ENCODE peak calls at places on chromosomes 13 and 19, in five cellular contexts. One of them, this sample, is unnamed.

GRCh38 chr19:55635856-55636440 is 4.9 kb upstream of the ZNF580 start:
- DNase-seq in fibroblast of the aortic adventitia: no peak
- DNase-seq in cardiac muscle cell: no peak
- DNase-seq in CD8-positive, alpha-beta T cell: peak; percentile 4
- DNase-seq in fibroblast of pulmonary artery: no peak
- DNase-seq in this sample: no peak

GRCh38 chr19:33251526-33252090 is 26.0 kb upstream of the SLC7A10 start:
- DNase-seq in fibroblast of the aortic adventitia: no peak
- DNase-seq in CD8-positive, alpha-beta T cell: no peak
- DNase-seq in fibroblast of pulmonary artery: no peak
- DNase-seq in cardiac muscle cell: no peak
- DNase-seq in this sample: no peak

GRCh38 chr13:31824705-31825512 is 85.6 kb downstream of the RXFP2 start:
- DNase-seq in cardiac muscle cell: no peak
- DNase-seq in fibroblast of the aortic adventitia: peak; percentile 41
- DNase-seq in CD8-positive, alpha-beta T cell: no peak
- DNase-seq in fibroblast of pulmonary artery: peak; percentile 43
- DNase-seq in this sample: peak; percentile 71

GRCh38 chr19:29694669-29695627 is 20.1 kb downstream of the C19orf12 start:
- DNase-seq in fibroblast of pulmonary artery: peak; percentile 77
- DNase-seq in cardiac muscle cell: peak; percentile 83
- DNase-seq in CD8-positive, alpha-beta T cell: peak; percentile 79
- DNase-seq in fibroblast of the aortic adventitia: peak; percentile 75
- DNase-seq in this sample: peak; percentile 75

GRCh38 chr19:34282611-34283519 is 28.5 kb downstream of the GARRE1 start:
- DNase-seq in fibroblast of pulmonary artery: no peak
- DNase-seq in fibroblast of the aortic adventitia: no peak
- DNase-seq in CD8-positive, alpha-beta T cell: no peak
- DNase-seq in cardiac muscle cell: no peak
- DNase-seq in this sample: no peak

GRCh38 chr19:18157465-18158063 is 4.6 kb downstream of the PIK3R2 start:
- DNase-seq in cardiac muscle cell: no peak
- DNase-seq in fibroblast of pulmonary artery: no peak
- DNase-seq in fibroblast of the aortic adventitia: no peak
- DNase-seq in CD8-positive, alpha-beta T cell: no peak
- DNase-seq in this sample: no peak

GRCh38 chr19:57747472-57747807 is 825 bp downstream of the ZNF776 start:
- DNase-seq in CD8-positive, alpha-beta T cell: no peak
- DNase-seq in cardiac muscle cell: no peak
- DNase-seq in fibroblast of pulmonary artery: no peak
- DNase-seq in fibroblast of the aortic adventitia: no peak
- DNase-seq in this sample: no peak

GRCh38 chr19:19133985-19134384 is 4.3 kb downstream of the TMEM161A start:
- DNase-seq in CD8-positive, alpha-beta T cell: no peak
- DNase-seq in fibroblast of pulmonary artery: no peak
- DNase-seq in fibroblast of the aortic adventitia: no peak
- DNase-seq in cardiac muscle cell: no peak
- DNase-seq in this sample: no peak

GRCh38 chr13:100361504-100361903 is 227.1 kb downstream of the GGACT start:
- DNase-seq in fibroblast of the aortic adventitia: peak; percentile 72
- DNase-seq in fibroblast of pulmonary artery: no peak
- DNase-seq in cardiac muscle cell: no peak
- DNase-seq in CD8-positive, alpha-beta T cell: no peak
- DNase-seq in this sample: peak; percentile 46

GRCh38 chr13:21849323-21849722 is 178.4 kb downstream of the FGF9 start:
- DNase-seq in fibroblast of the aortic adventitia: peak; percentile 3
- DNase-seq in fibroblast of pulmonary artery: peak; percentile 1
- DNase-seq in CD8-positive, alpha-beta T cell: no peak
- DNase-seq in cardiac muscle cell: peak; percentile 55
- DNase-seq in this sample: peak; percentile 24

GRCh38 chr13:49220856-49221614 is 897 bp downstream of the MLNR start:
- DNase-seq in fibroblast of the aortic adventitia: no peak
- DNase-seq in cardiac muscle cell: no peak
- DNase-seq in CD8-positive, alpha-beta T cell: no peak
- DNase-seq in fibroblast of pulmonary artery: no peak
- DNase-seq in this sample: no peak

GRCh38 chr19:13029893-13030292 is 34.6 kb downstream of the NFIX start:
- DNase-seq in fibroblast of pulmonary artery: no peak
- DNase-seq in fibroblast of the aortic adventitia: peak; percentile 50
- DNase-seq in cardiac muscle cell: no peak
- DNase-seq in CD8-positive, alpha-beta T cell: no peak
- DNase-seq in this sample: no peak

GRCh38 chr19:34363094-34363493 is 1.9 kb upstream of the GPI start:
- DNase-seq in CD8-positive, alpha-beta T cell: no peak
- DNase-seq in fibroblast of pulmonary artery: no peak
- DNase-seq in fibroblast of the aortic adventitia: no peak
- DNase-seq in cardiac muscle cell: peak; percentile 18
- DNase-seq in this sample: no peak

GRCh38 chr13:52955505-52955904 is 73.1 kb upstream of the OLFM4 start:
- DNase-seq in cardiac muscle cell: no peak
- DNase-seq in fibroblast of the aortic adventitia: no peak
- DNase-seq in CD8-positive, alpha-beta T cell: no peak
- DNase-seq in fibroblast of pulmonary artery: no peak
- DNase-seq in this sample: no peak

GRCh38 chr19:4861147-4861546 is 6.3 kb downstream of the PLIN3 start:
- DNase-seq in fibroblast of pulmonary artery: no peak
- DNase-seq in cardiac muscle cell: no peak
- DNase-seq in CD8-positive, alpha-beta T cell: no peak
- DNase-seq in fibroblast of the aortic adventitia: no peak
- DNase-seq in this sample: no peak

GRCh38 chr19:48635966-48636858 is 967 bp downstream of the DBP start:
- DNase-seq in fibroblast of pulmonary artery: no peak
- DNase-seq in fibroblast of the aortic adventitia: no peak
- DNase-seq in CD8-positive, alpha-beta T cell: peak; percentile 53
- DNase-seq in cardiac muscle cell: peak; percentile 36
- DNase-seq in this sample: no peak

GRCh38 chr19:5113633-5114586 is 145.0 kb downstream of the KDM4B start:
- DNase-seq in fibroblast of pulmonary artery: no peak
- DNase-seq in fibroblast of the aortic adventitia: no peak
- DNase-seq in CD8-positive, alpha-beta T cell: no peak
- DNase-seq in cardiac muscle cell: no peak
- DNase-seq in this sample: no peak

GRCh38 chr19:13428352-13428751 is 77.9 kb downstream of the CACNA1A start:
- DNase-seq in fibroblast of the aortic adventitia: peak; percentile 25
- DNase-seq in cardiac muscle cell: peak; percentile 17
- DNase-seq in CD8-positive, alpha-beta T cell: no peak
- DNase-seq in fibroblast of pulmonary artery: peak; percentile 38
- DNase-seq in this sample: peak; percentile 14

GRCh38 chr13:75481176-75482069 is 546 bp downstream of the TBC1D4 start:
- DNase-seq in CD8-positive, alpha-beta T cell: peak; percentile 23
- DNase-seq in cardiac muscle cell: peak; percentile 61
- DNase-seq in fibroblast of pulmonary artery: no peak
- DNase-seq in fibroblast of the aortic adventitia: peak; percentile 17
- DNase-seq in this sample: no peak

DNA sequence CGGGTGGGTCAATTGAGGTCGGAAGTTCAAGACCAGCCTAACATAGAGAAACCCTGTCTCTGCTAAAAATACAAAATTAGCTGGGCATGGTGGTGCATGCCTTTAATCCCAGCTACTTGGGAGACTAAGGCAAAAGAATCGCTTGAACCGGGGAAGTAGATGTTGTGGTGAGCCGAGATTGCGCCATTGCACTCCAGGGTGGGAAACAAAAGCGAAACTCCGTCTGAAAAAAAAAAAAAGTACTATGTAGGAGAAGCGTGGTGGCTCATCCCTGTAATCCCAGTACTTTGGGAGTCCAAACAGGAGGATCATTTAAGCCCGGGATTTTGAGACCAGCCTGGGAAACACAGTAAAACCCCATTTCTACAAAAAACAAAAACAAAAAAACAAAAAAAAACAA is 22.7 kb upstream of the ERVV-1 start:
- DNase-seq in fibroblast of pulmonary artery: no peak
- DNase-seq in cardiac muscle cell: no peak
- DNase-seq in fibroblast of the aortic adventitia: no peak
- DNase-seq in CD8-positive, alpha-beta T cell: no peak
- DNase-seq in this sample: no peak
- H3K4me3 ChIP-seq in fibroblast of pulmonary artery: no peak overlapping the region
- H3K4me3 ChIP-seq in cardiac muscle cell: no peak overlapping the region
- H3K4me3 ChIP-seq in fibroblast of the aortic adventitia: no peak overlapping the region
- H3K4me3 ChIP-seq in CD8-positive, alpha-beta T cell: no peak overlapping the region
- H3K4me3 ChIP-seq in this sample: no peak overlapping the region

GRCh38 chr19:16338470-16339360 is 14.1 kb downstream of the KLF2 start:
- DNase-seq in fibroblast of the aortic adventitia: peak; percentile 94
- DNase-seq in CD8-positive, alpha-beta T cell: peak; percentile 59
- DNase-seq in cardiac muscle cell: no peak
- DNase-seq in fibroblast of pulmonary artery: peak; percentile 88
- DNase-seq in this sample: peak; percentile 95
- TF ChIP-seq CTCF in fibroblast of the aortic adventitia: peak; percentile 30
- TF ChIP-seq CTCF in CD8-positive, alpha-beta T cell: no peak
- TF ChIP-seq CTCF in cardiac muscle cell: no peak
- TF ChIP-seq CTCF in fibroblast of pulmonary artery: no peak
- TF ChIP-seq CTCF in this sample: peak; percentile 35

GRCh38 chr19:10694706-10695105 is 6.5 kb upstream of the QTRT1 start:
- DNase-seq in cardiac muscle cell: no peak
- DNase-seq in fibroblast of pulmonary artery: no peak
- DNase-seq in fibroblast of the aortic adventitia: no peak
- DNase-seq in CD8-positive, alpha-beta T cell: no peak
- DNase-seq in this sample: no peak

GRCh38 chr19:10691883-10692282 is 9.4 kb upstream of the QTRT1 start:
- DNase-seq in CD8-positive, alpha-beta T cell: no peak
- DNase-seq in fibroblast of pulmonary artery: no peak
- DNase-seq in cardiac muscle cell: no peak
- DNase-seq in fibroblast of the aortic adventitia: no peak
- DNase-seq in this sample: no peak

GRCh38 chr19:10692673-10693264 is 8.5 kb upstream of the QTRT1 start:
- DNase-seq in cardiac muscle cell: no peak
- DNase-seq in CD8-positive, alpha-beta T cell: no peak
- DNase-seq in fibroblast of pulmonary artery: no peak
- DNase-seq in fibroblast of the aortic adventitia: no peak
- DNase-seq in this sample: no peak

GRCh38 chr19:10699650-10700335 is 1.4 kb upstream of the QTRT1 start:
- DNase-seq in CD8-positive, alpha-beta T cell: peak; percentile 69
- DNase-seq in fibroblast of pulmonary artery: peak; percentile 76
- DNase-seq in fibroblast of the aortic adventitia: peak; percentile 74
- DNase-seq in cardiac muscle cell: peak; percentile 58
- DNase-seq in this sample: peak; percentile 50

GRCh38 chr19:10695401-10696398 is 5.5 kb upstream of the QTRT1 start:
- DNase-seq in fibroblast of pulmonary artery: peak; percentile 96
- DNase-seq in cardiac muscle cell: peak; percentile 99
- DNase-seq in fibroblast of the aortic adventitia: peak; percentile 90
- DNase-seq in CD8-positive, alpha-beta T cell: peak; percentile 89
- DNase-seq in this sample: peak; percentile 91
- H3K4me3 ChIP-seq in fibroblast of pulmonary artery: peak overlapping the region; percentile 45
- H3K4me3 ChIP-seq in cardiac muscle cell: peak overlapping the region; percentile 19
- H3K4me3 ChIP-seq in fibroblast of the aortic adventitia: peak overlapping the region; percentile 25
- H3K4me3 ChIP-seq in CD8-positive, alpha-beta T cell: peak overlapping the region; percentile 58
- H3K4me3 ChIP-seq in this sample: peak overlapping the region; percentile 37

GRCh38 chr13:33017410-33017929 is 1.2 kb downstream of the KL start:
- DNase-seq in fibroblast of the aortic adventitia: peak; percentile 47
- DNase-seq in fibroblast of pulmonary artery: peak; percentile 71
- DNase-seq in cardiac muscle cell: peak; percentile 39
- DNase-seq in CD8-positive, alpha-beta T cell: peak; percentile 41
- DNase-seq in this sample: peak; percentile 29
- TF ChIP-seq CTCF in fibroblast of the aortic adventitia: peak; percentile 46
- TF ChIP-seq CTCF in fibroblast of pulmonary artery: peak; percentile 62
- TF ChIP-seq CTCF in cardiac muscle cell: peak; percentile 61
- TF ChIP-seq CTCF in CD8-positive, alpha-beta T cell: peak; percentile 35
- TF ChIP-seq CTCF in this sample: peak; percentile 35

GRCh38 chr19:44757057-44757734 is 8.7 kb downstream of the BCL3 start:
- DNase-seq in CD8-positive, alpha-beta T cell: no peak
- DNase-seq in cardiac muscle cell: peak; percentile 55
- DNase-seq in fibroblast of the aortic adventitia: peak; percentile 88
- DNase-seq in fibroblast of pulmonary artery: peak; percentile 77
- DNase-seq in this sample: peak; percentile 65

GRCh38 chr19:44757735-44758505 is 9.4 kb downstream of the BCL3 start:
- DNase-seq in cardiac muscle cell: peak; percentile 90
- DNase-seq in fibroblast of the aortic adventitia: peak; percentile 58
- DNase-seq in CD8-positive, alpha-beta T cell: no peak
- DNase-seq in fibroblast of pulmonary artery: peak; percentile 56
- DNase-seq in this sample: peak; percentile 53

GRCh38 chr19:44758596-44758995 is 10.1 kb downstream of the BCL3 start:
- DNase-seq in fibroblast of pulmonary artery: no peak
- DNase-seq in CD8-positive, alpha-beta T cell: no peak
- DNase-seq in cardiac muscle cell: peak; percentile 19
- DNase-seq in fibroblast of the aortic adventitia: no peak
- DNase-seq in this sample: no peak

GRCh38 chr19:44762033-44762432 is 13.5 kb downstream of the BCL3 start:
- DNase-seq in CD8-positive, alpha-beta T cell: no peak
- DNase-seq in fibroblast of pulmonary artery: no peak
- DNase-seq in fibroblast of the aortic adventitia: no peak
- DNase-seq in cardiac muscle cell: no peak
- DNase-seq in this sample: no peak

DNA sequence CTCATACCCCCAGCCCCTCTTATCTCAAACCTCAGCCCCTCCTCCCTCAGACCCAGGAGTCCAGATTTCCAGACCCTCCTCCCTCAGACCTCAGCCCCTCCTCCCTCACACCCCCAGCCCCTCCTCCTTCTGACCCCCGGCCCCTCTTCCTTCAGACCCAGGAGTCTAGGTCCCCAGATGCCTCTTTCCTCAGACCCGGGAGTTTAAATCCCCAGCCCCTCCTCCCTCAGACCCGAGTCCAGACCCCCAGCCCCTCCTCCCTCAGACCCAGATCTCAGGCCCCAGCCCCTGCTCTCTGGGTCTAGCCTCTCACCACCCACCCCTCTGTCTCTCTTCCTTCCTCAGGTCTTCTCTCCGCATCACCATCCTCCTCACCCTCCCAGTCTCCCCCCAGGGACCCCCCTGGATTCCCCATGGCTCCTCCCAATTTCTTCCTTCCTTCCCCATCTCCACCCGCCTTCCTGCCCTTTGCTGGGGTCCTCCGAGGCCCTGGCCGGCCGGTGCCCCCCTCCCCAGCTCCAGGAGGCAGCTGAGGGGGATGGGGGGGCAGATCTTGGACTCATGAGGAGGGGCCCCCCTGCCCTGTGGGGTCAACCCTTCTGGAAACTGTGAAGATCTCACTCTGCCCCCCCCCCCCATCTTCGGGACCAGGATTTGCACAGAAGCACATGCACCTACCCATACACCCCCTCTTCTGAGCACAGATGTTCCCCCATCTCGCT is 10.7 kb downstream of the BCL3 start:
- DNase-seq in cardiac muscle cell: no peak
- DNase-seq in fibroblast of pulmonary artery: no peak
- DNase-seq in CD8-positive, alpha-beta T cell: no peak
- DNase-seq in fibroblast of the aortic adventitia: no peak
- DNase-seq in this sample: no peak
- H3K4me3 ChIP-seq in cardiac muscle cell: no peak overlapping the region
- H3K4me3 ChIP-seq in fibroblast of pulmonary artery: no peak overlapping the region
- H3K4me3 ChIP-seq in CD8-positive, alpha-beta T cell: no peak overlapping the region
- H3K4me3 ChIP-seq in fibroblast of the aortic adventitia: no peak overlapping the region
- H3K4me3 ChIP-seq in this sample: no peak overlapping the region

DNA sequence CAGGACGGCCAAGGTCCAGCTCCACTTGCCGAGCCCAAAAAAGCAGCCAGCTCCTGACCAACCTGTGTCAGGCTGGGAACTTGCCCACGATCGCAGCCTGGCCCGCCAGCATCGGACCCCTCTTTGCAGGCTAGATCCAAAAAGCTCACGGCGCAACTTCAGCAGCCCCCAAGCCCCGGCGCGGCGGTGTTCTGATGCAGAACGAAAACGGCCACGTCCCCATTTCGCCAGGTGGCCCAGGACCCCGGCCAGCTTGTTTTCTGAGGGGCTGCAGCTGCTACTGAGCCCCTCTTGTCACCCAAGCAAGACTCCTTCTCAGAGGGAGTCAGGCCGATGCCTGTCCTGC is 1.3 kb downstream of the TMEM259 start:
- DNase-seq in fibroblast of pulmonary artery: no peak
- DNase-seq in fibroblast of the aortic adventitia: no peak
- DNase-seq in CD8-positive, alpha-beta T cell: no peak
- DNase-seq in cardiac muscle cell: no peak
- DNase-seq in this sample: no peak
- TF ChIP-seq CTCF in fibroblast of pulmonary artery: no peak
- TF ChIP-seq CTCF in fibroblast of the aortic adventitia: no peak
- TF ChIP-seq CTCF in CD8-positive, alpha-beta T cell: no peak
- TF ChIP-seq CTCF in cardiac muscle cell: no peak
- TF ChIP-seq CTCF in this sample: no peak

This sample was measured in AG10803.